ENCODE peak calls at places on chromosomes 1 and 21, in eight cellular contexts. One of them, this sample, is unnamed.

GRCh38 chr1:220786057-220786336 is 716 bp upstream of the MTARC1 start:
- DNase-seq in GM12865: no peak
- DNase-seq in IMR-90: no peak
- DNase-seq in pancreas: peak
- DNase-seq in Caco-2: no peak
- DNase-seq in tibial artery: no peak
- DNase-seq in coronary artery: no peak
- DNase-seq in left lung: no peak
- DNase-seq in this sample: no peak

GRCh38 chr1:235015291-235015990 is 113.2 kb downstream of the TOMM20 start:
- DNase-seq in GM12865: peak
- DNase-seq in IMR-90: no peak
- DNase-seq in pancreas: no peak
- DNase-seq in Caco-2: no peak
- DNase-seq in tibial artery: peak
- DNase-seq in coronary artery: no peak
- DNase-seq in left lung: no peak
- DNase-seq in this sample: no peak

GRCh38 chr1:206508956-206509355 is 1.6 kb downstream of the RASSF5 start:
- DNase-seq in GM12865: no peak
- DNase-seq in IMR-90: peak
- DNase-seq in pancreas: no peak
- DNase-seq in Caco-2: no peak
- DNase-seq in tibial artery: peak
- DNase-seq in coronary artery: no peak
- DNase-seq in left lung: peak
- DNase-seq in this sample: no peak

GRCh38 chr1:234659538-234659937 is 49.6 kb upstream of the IRF2BP2 start:
- DNase-seq in GM12865: no peak
- DNase-seq in IMR-90: peak
- DNase-seq in pancreas: no peak
- DNase-seq in Caco-2: no peak
- DNase-seq in tibial artery: no peak
- DNase-seq in coronary artery: no peak
- DNase-seq in left lung: no peak
- DNase-seq in this sample: peak

GRCh38 chr1:209630383-209631219 is 21.6 kb downstream of the LAMB3 start:
- DNase-seq in GM12865: no peak
- DNase-seq in IMR-90: no peak
- DNase-seq in pancreas: no peak
- DNase-seq in Caco-2: no peak
- DNase-seq in tibial artery: no peak
- DNase-seq in coronary artery: no peak
- DNase-seq in left lung: no peak
- DNase-seq in this sample: no peak

GRCh38 chr1:147676306-147677085 is 6.2 kb upstream of the ACP6 start:
- DNase-seq in GM12865: no peak
- DNase-seq in IMR-90: peak
- DNase-seq in pancreas: no peak
- DNase-seq in Caco-2: no peak
- DNase-seq in tibial artery: no peak
- DNase-seq in coronary artery: no peak
- DNase-seq in left lung: no peak
- DNase-seq in this sample: peak

GRCh38 chr1:26784023-26784871 is 3.5 kb upstream of the PIGV start:
- DNase-seq in GM12865: peak
- DNase-seq in IMR-90: peak
- DNase-seq in pancreas: no peak
- DNase-seq in Caco-2: peak
- DNase-seq in tibial artery: peak
- DNase-seq in coronary artery: no peak
- DNase-seq in left lung: peak
- DNase-seq in this sample: peak

GRCh38 chr1:21909286-21909759 is 27.8 kb downstream of the HSPG2 start:
- DNase-seq in GM12865: no peak
- DNase-seq in IMR-90: peak
- DNase-seq in pancreas: no peak
- DNase-seq in Caco-2: no peak
- DNase-seq in tibial artery: no peak
- DNase-seq in coronary artery: no peak
- DNase-seq in left lung: no peak
- DNase-seq in this sample: no peak

GRCh38 chr1:209789245-209789644 is 4.9 kb upstream of the C1orf74 start:
- DNase-seq in GM12865: no peak
- DNase-seq in IMR-90: no peak
- DNase-seq in pancreas: no peak
- DNase-seq in Caco-2: no peak
- DNase-seq in tibial artery: no peak
- DNase-seq in coronary artery: no peak
- DNase-seq in left lung: no peak
- DNase-seq in this sample: no peak

GRCh38 chr1:94245747-94246438 is 8.5 kb upstream of the ARHGAP29 start:
- DNase-seq in GM12865: no peak
- DNase-seq in IMR-90: peak
- DNase-seq in pancreas: no peak
- DNase-seq in Caco-2: no peak
- DNase-seq in tibial artery: no peak
- DNase-seq in coronary artery: no peak
- DNase-seq in left lung: no peak
- DNase-seq in this sample: no peak

GRCh38 chr1:99646885-99647284 is 972 bp downstream of the PALMD start:
- DNase-seq in GM12865: no peak
- DNase-seq in IMR-90: no peak
- DNase-seq in pancreas: no peak
- DNase-seq in Caco-2: no peak
- DNase-seq in tibial artery: no peak
- DNase-seq in coronary artery: no peak
- DNase-seq in left lung: no peak
- DNase-seq in this sample: no peak
- H3K4me3 ChIP-seq in GM12865: no peak
- H3K4me3 ChIP-seq in IMR-90: no peak
- H3K4me3 ChIP-seq in pancreas: peak
- H3K4me3 ChIP-seq in Caco-2: no peak
- H3K4me3 ChIP-seq in tibial artery: peak
- H3K4me3 ChIP-seq in coronary artery: peak
- H3K4me3 ChIP-seq in left lung: peak
- H3K4me3 ChIP-seq in this sample: peak

GRCh38 chr1:161483361-161483760 is 21.9 kb upstream of the FCGR2A start:
- DNase-seq in GM12865: no peak
- DNase-seq in IMR-90: no peak
- DNase-seq in pancreas: no peak
- DNase-seq in Caco-2: no peak
- DNase-seq in tibial artery: no peak
- DNase-seq in coronary artery: no peak
- DNase-seq in left lung: no peak
- DNase-seq in this sample: no peak
- TF ChIP-seq CTCF in GM12865: no peak
- TF ChIP-seq CTCF in IMR-90: no peak
- TF ChIP-seq CTCF in pancreas: no peak
- TF ChIP-seq CTCF in Caco-2: no peak
- TF ChIP-seq CTCF in tibial artery: no peak
- TF ChIP-seq CTCF in coronary artery: no peak
- TF ChIP-seq CTCF in left lung: no peak
- TF ChIP-seq CTCF in this sample: no peak

GRCh38 chr1:89844860-89845259 is 24.0 kb downstream of the LRRC8D start:
- DNase-seq in GM12865: no peak
- DNase-seq in IMR-90: no peak
- DNase-seq in pancreas: no peak
- DNase-seq in Caco-2: no peak
- DNase-seq in tibial artery: no peak
- DNase-seq in coronary artery: no peak
- DNase-seq in left lung: no peak
- DNase-seq in this sample: no peak
- H3K4me3 ChIP-seq in GM12865: no peak
- H3K4me3 ChIP-seq in IMR-90: no peak
- H3K4me3 ChIP-seq in pancreas: no peak
- H3K4me3 ChIP-seq in Caco-2: no peak
- H3K4me3 ChIP-seq in tibial artery: no peak
- H3K4me3 ChIP-seq in coronary artery: no peak
- H3K4me3 ChIP-seq in left lung: no peak
- H3K4me3 ChIP-seq in this sample: no peak

DNA sequence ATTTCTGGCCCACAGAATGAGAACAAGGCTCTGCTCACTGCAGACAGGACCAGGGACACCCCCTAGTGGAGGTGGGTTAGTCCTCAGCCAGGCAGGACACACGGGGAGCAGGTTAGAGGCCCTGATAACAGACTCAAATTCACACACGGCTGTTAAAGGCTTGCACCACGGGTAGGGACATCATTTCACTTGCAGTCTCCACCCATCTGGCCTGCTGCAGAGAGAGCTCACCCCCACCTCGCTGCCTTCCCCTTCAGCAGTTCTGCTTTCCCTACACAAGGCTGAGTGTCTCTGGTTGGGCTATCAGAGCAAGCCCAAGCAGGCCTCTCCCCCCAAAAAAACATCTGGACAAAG is 20.6 kb downstream of the MEF2D start:
- DNase-seq in GM12865: no peak
- DNase-seq in IMR-90: no peak
- DNase-seq in pancreas: peak
- DNase-seq in Caco-2: no peak
- DNase-seq in tibial artery: no peak
- DNase-seq in coronary artery: no peak
- DNase-seq in left lung: no peak
- DNase-seq in this sample: no peak
- TF ChIP-seq CTCF in GM12865: peak
- TF ChIP-seq CTCF in IMR-90: peak
- TF ChIP-seq CTCF in pancreas: no peak
- TF ChIP-seq CTCF in Caco-2: peak
- TF ChIP-seq CTCF in tibial artery: no peak
- TF ChIP-seq CTCF in coronary artery: no peak
- TF ChIP-seq CTCF in left lung: no peak
- TF ChIP-seq CTCF in this sample: peak

GRCh38 chr1:183024352-183025337 is 1.4 kb downstream of the LAMC1 start:
- DNase-seq in GM12865: peak
- DNase-seq in IMR-90: no peak
- DNase-seq in pancreas: no peak
- DNase-seq in Caco-2: no peak
- DNase-seq in tibial artery: no peak
- DNase-seq in coronary artery: no peak
- DNase-seq in left lung: no peak
- DNase-seq in this sample: peak

GRCh38 chr1:183027791-183028190 is 4.6 kb downstream of the LAMC1 start:
- DNase-seq in GM12865: peak
- DNase-seq in IMR-90: no peak
- DNase-seq in pancreas: no peak
- DNase-seq in Caco-2: no peak
- DNase-seq in tibial artery: no peak
- DNase-seq in coronary artery: no peak
- DNase-seq in left lung: no peak
- DNase-seq in this sample: no peak

GRCh38 chr1:183023601-183024351 is 556 bp downstream of the LAMC1 start:
- DNase-seq in GM12865: peak
- DNase-seq in IMR-90: peak
- DNase-seq in pancreas: peak
- DNase-seq in Caco-2: peak
- DNase-seq in tibial artery: peak
- DNase-seq in coronary artery: peak
- DNase-seq in left lung: peak
- DNase-seq in this sample: peak

GRCh38 chr1:183027031-183027430 is 3.8 kb downstream of the LAMC1 start:
- DNase-seq in GM12865: peak
- DNase-seq in IMR-90: no peak
- DNase-seq in pancreas: no peak
- DNase-seq in Caco-2: no peak
- DNase-seq in tibial artery: no peak
- DNase-seq in coronary artery: no peak
- DNase-seq in left lung: no peak
- DNase-seq in this sample: no peak

GRCh38 chr1:183025782-183026774 is 2.9 kb downstream of the LAMC1 start:
- DNase-seq in GM12865: peak
- DNase-seq in IMR-90: peak
- DNase-seq in pancreas: no peak
- DNase-seq in Caco-2: no peak
- DNase-seq in tibial artery: no peak
- DNase-seq in coronary artery: no peak
- DNase-seq in left lung: no peak
- DNase-seq in this sample: peak
- H3K4me3 ChIP-seq in GM12865: peak
- H3K4me3 ChIP-seq in IMR-90: peak
- H3K4me3 ChIP-seq in pancreas: peak
- H3K4me3 ChIP-seq in Caco-2: peak
- H3K4me3 ChIP-seq in tibial artery: peak
- H3K4me3 ChIP-seq in coronary artery: peak
- H3K4me3 ChIP-seq in left lung: peak
- H3K4me3 ChIP-seq in this sample: peak

GRCh38 chr21:35483267-35483666 is 434.2 kb upstream of the RUNX1 start:
- DNase-seq in GM12865: no peak
- DNase-seq in IMR-90: no peak
- DNase-seq in pancreas: no peak
- DNase-seq in Caco-2: no peak
- DNase-seq in tibial artery: no peak
- DNase-seq in coronary artery: no peak
- DNase-seq in left lung: no peak
- DNase-seq in this sample: no peak
- TF ChIP-seq CTCF in GM12865: no peak
- TF ChIP-seq CTCF in IMR-90: no peak
- TF ChIP-seq CTCF in pancreas: no peak
- TF ChIP-seq CTCF in Caco-2: no peak
- TF ChIP-seq CTCF in tibial artery: no peak
- TF ChIP-seq CTCF in coronary artery: no peak
- TF ChIP-seq CTCF in left lung: no peak
- TF ChIP-seq CTCF in this sample: no peak

GRCh38 chr1:46931151-46931550 is 10.1 kb downstream of the CYP4A11 start:
- DNase-seq in GM12865: no peak
- DNase-seq in IMR-90: no peak
- DNase-seq in pancreas: no peak
- DNase-seq in Caco-2: no peak
- DNase-seq in tibial artery: no peak
- DNase-seq in coronary artery: no peak
- DNase-seq in left lung: no peak
- DNase-seq in this sample: no peak
- H3K4me3 ChIP-seq in GM12865: no peak
- H3K4me3 ChIP-seq in IMR-90: no peak
- H3K4me3 ChIP-seq in pancreas: no peak
- H3K4me3 ChIP-seq in Caco-2: no peak
- H3K4me3 ChIP-seq in tibial artery: no peak
- H3K4me3 ChIP-seq in coronary artery: no peak
- H3K4me3 ChIP-seq in left lung: no peak
- H3K4me3 ChIP-seq in this sample: no peak

GRCh38 chr1:201044119-201044518 is 20.6 kb upstream of the KIF21B start:
- DNase-seq in GM12865: no peak
- DNase-seq in IMR-90: no peak
- DNase-seq in pancreas: no peak
- DNase-seq in Caco-2: no peak
- DNase-seq in tibial artery: no peak
- DNase-seq in coronary artery: no peak
- DNase-seq in left lung: no peak
- DNase-seq in this sample: no peak
- TF ChIP-seq CTCF in GM12865: no peak
- TF ChIP-seq CTCF in IMR-90: no peak
- TF ChIP-seq CTCF in pancreas: no peak
- TF ChIP-seq CTCF in Caco-2: no peak
- TF ChIP-seq CTCF in tibial artery: no peak
- TF ChIP-seq CTCF in coronary artery: no peak
- TF ChIP-seq CTCF in left lung: no peak
- TF ChIP-seq CTCF in this sample: no peak

This sample was measured in astrocyte of the spinal cord.